ENCODE peak calls at places on chromosome 3, in ten cellular contexts. S, O, J, I, M, Q, T, Y, L and A are unnamed samples.

GRCh38 chr3:190384241-190384863 is 3.6 kb upstream of the CLDN16 start:
- DNase-seq in S (no peak), O (no peak), J (peak; percentile 76), I (no peak), M (peak; percentile 7), Q (peak; percentile 12), T (peak; percentile 74), Y (peak; percentile 81), L (no peak), A (peak; percentile 84)

GRCh38 chr3:69999191-70000027 is at the start of gene SAMMSON:
- DNase-seq in S (no peak), O (no peak), J (peak; percentile 71), I (no peak), M (no peak), Q (peak; percentile 24), T (no peak), Y (no peak), L (no peak), A (no peak)

GRCh38 chr3:179929091-179929529 is 107.6 kb downstream of the PEX5L start:
- DNase-seq in S (no peak), O (peak; percentile 65), J (peak; percentile 72), I (peak; percentile 3), M (peak; percentile 22), Q (peak; percentile 14), T (peak; percentile 99), Y (peak; percentile 75), L (peak; percentile 6), A (peak; percentile 77)

GRCh38 chr3:182739619-182740018 is 53.7 kb upstream of the ATP11B start:
- DNase-seq in S (no peak), O (peak; percentile 17), J (peak; percentile 89), I (no peak), M (peak; percentile 39), Q (peak; percentile 45), T (peak; percentile 59), Y (no peak), L (no peak), A (no peak)

GRCh38 chr3:10464068-10464434 is 41.3 kb downstream of the ATP2B2 start:
- DNase-seq in S (no peak), O (no peak), J (no peak), I (no peak), M (no peak), Q (no peak), T (peak; percentile 96), Y (no peak), L (no peak), A (no peak)

GRCh38 chr3:45644467-45645201 is 44.6 kb upstream of the SACM1L start:
- DNase-seq in S (no peak), O (peak; percentile 83), J (peak; percentile 95), I (no peak), M (no peak), Q (peak; percentile 69), T (no peak), Y (no peak), L (no peak), A (peak; percentile 28)

GRCh38 chr3:47250309-47251060 is 32.1 kb downstream of the KIF9 start:
- DNase-seq in S (no peak), O (peak; percentile 10), J (peak; percentile 9), I (no peak), M (peak; percentile 45), Q (peak; percentile 45), T (peak; percentile 56), Y (peak; percentile 65), L (no peak), A (peak; percentile 68)

GRCh38 chr3:194565597-194566190 is 67.5 kb downstream of the TMEM44 start:
- DNase-seq in S (no peak), O (no peak), J (peak; percentile 25), I (no peak), M (no peak), Q (no peak), T (no peak), Y (no peak), L (no peak), A (no peak)

GRCh38 chr3:184389384-184389783 is 9.5 kb downstream of the CHRD start:
- DNase-seq in S (no peak), O (no peak), J (no peak), I (no peak), M (no peak), Q (no peak), T (no peak), Y (no peak), L (no peak), A (no peak)

GRCh38 chr3:178646205-178646604 is 110.0 kb downstream of the KCNMB2 start:
- DNase-seq in S (no peak), O (no peak), J (no peak), I (no peak), M (no peak), Q (no peak), T (no peak), Y (no peak), L (no peak), A (no peak)

GRCh38 chr3:87855626-87856025 is 203.2 kb downstream of the CGGBP1 start:
- DNase-seq in S (no peak), O (peak; percentile 67), J (peak; percentile 18), I (no peak), M (no peak), Q (peak; percentile 4), T (no peak), Y (no peak), L (no peak), A (peak; percentile 12)

GRCh38 chr3:123039178-123039577 is 11.6 kb upstream of the SEMA5B start:
- DNase-seq in S (no peak), O (no peak), J (no peak), I (no peak), M (no peak), Q (no peak), T (no peak), Y (no peak), L (no peak), A (peak; percentile 48)

GRCh38 chr3:197511130-197511529 is 44.6 kb downstream of the BDH1 start:
- DNase-seq in S (no peak), O (peak; percentile 33), J (no peak), I (no peak), M (no peak), Q (no peak), T (no peak), Y (no peak), L (no peak), A (no peak)